ENCODE peak calls at places on chromosomes 13 and 19, in nine cellular contexts. I is breast epithelium, Q is prostate gland, P is A549, Y is HCT116, D is IMR-90, Z is uterus, N is ovary, B is GM12891. F is an unnamed sample.

GRCh38 chr19:40603071-40603718 is 2.0 kb downstream of the LTBP4 start:
- DNase-seq in I (no peak), Q (no peak), P (no peak), Y (no peak), D (peak), Z (no peak), N (no peak), B (no peak), F (no peak)

GRCh38 chr13:26515721-26516120 is 41.8 kb upstream of the WASF3 start:
- DNase-seq in I (no peak), Q (no peak), P (no peak), Y (no peak), D (no peak), Z (no peak), N (no peak), B (no peak), F (no peak)

GRCh38 chr19:10636304-10636972 is 11.1 kb downstream of the SLC44A2 start:
- DNase-seq in I (no peak), Q (no peak), P (no peak), Y (no peak), D (no peak), Z (no peak), N (no peak), B (no peak), F (no peak)

GRCh38 chr13:25085125-25085742 is 10.7 kb upstream of the PABPC3 start:
- DNase-seq in I (no peak), Q (peak), P (peak), Y (peak), D (peak), Z (no peak), N (no peak), B (no peak), F (peak)

GRCh38 chr19:38216785-38217746 is 7.0 kb downstream of the DPF1 start:
- DNase-seq in I (no peak), Q (no peak), P (no peak), Y (no peak), D (no peak), Z (no peak), N (no peak), B (no peak), F (no peak)

GRCh38 chr13:25069911-25070310 is 26.0 kb upstream of the PABPC3 start:
- DNase-seq in I (no peak), Q (no peak), P (no peak), Y (no peak), D (no peak), Z (no peak), N (no peak), B (no peak), F (no peak)

GRCh38 chr19:29088761-29089160 is 124.2 kb downstream of the UQCRFS1 start:
- DNase-seq in I (no peak), Q (no peak), P (no peak), Y (no peak), D (no peak), Z (no peak), N (no peak), B (no peak), F (no peak)

GRCh38 chr19:31315621-31316011 is 33.6 kb downstream of the TSHZ3 start:
- DNase-seq in I (no peak), Q (no peak), P (no peak), Y (no peak), D (no peak), Z (no peak), N (no peak), B (no peak), F (no peak)

GRCh38 chr13:96391606-96392005 is 301.7 kb downstream of the HS6ST3 start:
- DNase-seq in I (no peak), Q (no peak), P (no peak), Y (no peak), D (no peak), Z (no peak), N (no peak), B (no peak), F (no peak)

GRCh38 chr13:69553976-69554375 is 553.6 kb upstream of the ATXN8OS start:
- DNase-seq in I (no peak), Q (no peak), P (no peak), Y (no peak), D (no peak), Z (no peak), N (no peak), B (no peak), F (no peak)

GRCh38 chr19:16951529-16951928 is 62.7 kb downstream of the F2RL3 start:
- DNase-seq in I (no peak), Q (peak), P (no peak), Y (no peak), D (peak), Z (no peak), N (no peak), B (no peak), F (peak)

GRCh38 chr13:24254151-24254810 is 55.1 kb upstream of the C1QTNF9 start:
- DNase-seq in I (no peak), Q (no peak), P (no peak), Y (no peak), D (no peak), Z (no peak), N (no peak), B (no peak), F (no peak)

GRCh38 chr13:34967851-34968562 is 25.9 kb downstream of the NBEA start:
- DNase-seq in I (no peak), Q (no peak), P (no peak), Y (no peak), D (no peak), Z (no peak), N (no peak), B (no peak), F (no peak)

GRCh38 chr19:29666634-29667389 is 1.6 kb downstream of the PLEKHF1 start:
- DNase-seq in I (peak), Q (peak), P (no peak), Y (no peak), D (peak), Z (peak), N (peak), B (no peak), F (peak)

GRCh38 chr13:47437411-47437810 is 540.6 kb upstream of the HTR2A start:
- DNase-seq in I (no peak), Q (no peak), P (no peak), Y (no peak), D (peak), Z (no peak), N (no peak), B (no peak), F (no peak)

GRCh38 chr13:38202730-38203129 is 146.9 kb upstream of the UFM1 start:
- DNase-seq in I (no peak), Q (no peak), P (no peak), Y (no peak), D (peak), Z (no peak), N (no peak), B (no peak), F (no peak)

DNA sequence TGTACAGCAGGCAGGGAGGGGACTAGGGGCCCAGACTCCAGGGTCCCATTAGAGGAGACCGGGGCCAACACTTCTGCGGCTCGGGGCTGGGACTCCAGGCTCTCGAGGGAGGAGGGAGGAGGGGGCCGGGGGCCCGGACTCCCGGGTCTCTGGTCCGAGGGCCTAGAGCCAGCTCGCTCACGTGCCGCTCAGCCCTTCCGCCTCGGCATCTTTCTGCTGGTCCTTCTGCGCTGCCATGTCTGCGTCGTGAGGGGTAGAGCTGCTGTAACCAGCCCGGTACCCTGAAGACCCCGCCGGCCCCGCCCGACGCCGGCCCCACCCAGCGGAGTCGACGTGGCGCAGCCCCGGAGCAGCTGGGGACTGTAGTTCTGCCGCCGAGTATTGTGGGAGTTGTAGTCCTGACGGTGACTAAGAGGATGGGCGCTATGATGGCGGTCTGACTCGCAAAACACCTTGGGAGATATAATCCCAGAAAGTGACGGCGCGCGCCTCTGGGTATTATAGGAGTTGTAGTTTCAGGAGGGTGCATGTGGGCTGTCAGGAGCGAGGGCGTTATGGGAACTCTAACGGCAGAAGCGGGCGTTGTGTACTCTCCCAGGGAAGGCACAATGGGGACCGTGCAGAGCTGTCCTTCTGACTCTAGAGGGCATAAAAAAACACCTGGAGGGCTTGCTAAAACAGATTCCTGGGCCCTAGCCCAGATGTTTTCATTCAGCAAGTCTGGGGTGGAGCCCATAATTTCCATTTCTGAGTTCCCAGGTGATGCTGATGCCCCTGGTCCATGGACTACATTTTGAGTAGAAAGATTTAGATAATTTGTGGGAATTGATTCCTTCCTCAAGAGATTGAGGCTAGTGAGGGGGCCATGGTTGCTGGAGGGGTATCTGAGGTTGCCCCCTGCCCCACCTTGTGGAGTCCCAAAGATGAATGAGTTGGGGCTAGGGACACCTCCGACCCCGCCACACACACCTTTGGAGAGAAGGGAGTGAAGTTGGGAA is at the start of gene RABAC1:
- DNase-seq in I (peak), Q (peak), P (peak), Y (peak), D (peak), Z (peak), N (peak), B (peak), F (peak)
- TF ChIP-seq POLR2A in I (peak), Q (peak), P (peak), Y (peak), D (peak), Z (peak), N (peak), B (peak), F (peak)

GRCh38 chr19:46784262-46785053 is 3.9 kb downstream of the SLC1A5 start:
- DNase-seq in I (peak), Q (peak), P (peak), Y (peak), D (peak), Z (peak), N (peak), B (peak), F (peak)
- TF ChIP-seq POLR2A in I (no peak), Q (peak), P (peak), Y (no peak), D (no peak), Z (no peak), N (no peak), B (peak), F (no peak)

DNA sequence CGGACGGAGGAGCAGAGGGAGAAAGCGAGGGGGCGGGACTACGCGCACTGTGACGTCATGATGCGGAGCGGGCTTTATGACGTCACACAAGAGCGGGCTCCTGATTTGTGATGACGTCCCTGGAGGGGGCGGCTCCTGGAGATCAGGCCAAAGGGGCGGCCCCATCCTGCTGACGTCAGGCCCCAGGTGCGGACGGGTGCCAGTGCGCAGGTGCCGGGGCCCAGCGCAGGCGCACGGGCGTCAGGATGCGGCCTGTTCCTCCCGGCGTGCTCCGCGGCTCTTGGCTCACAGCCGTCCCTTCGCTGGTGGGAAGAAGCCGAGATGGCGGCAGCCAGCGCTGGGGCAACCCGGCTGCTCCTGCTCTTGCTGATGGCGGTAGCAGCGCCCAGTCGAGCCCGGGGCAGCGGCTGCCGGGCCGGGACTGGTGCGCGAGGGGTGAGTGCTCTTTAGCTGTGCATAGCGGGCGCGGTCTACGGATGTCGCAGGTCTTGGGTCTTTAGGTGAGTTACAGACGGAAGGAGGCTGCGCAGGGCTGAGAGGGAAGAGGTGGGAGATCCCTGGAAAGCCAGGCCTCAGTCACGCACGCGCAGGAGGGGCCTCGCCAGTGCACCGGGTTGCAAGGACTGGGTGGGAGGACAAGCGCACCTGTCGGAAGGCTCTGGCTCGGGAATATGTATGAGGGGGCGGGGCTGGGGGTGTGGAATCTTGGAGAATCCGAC is at the start of the genes EMC10 and GARIN5A:
- DNase-seq in I (peak), Q (peak), P (peak), Y (peak), D (peak), Z (peak), N (peak), B (peak), F (peak)
- TF ChIP-seq POLR2A in I (no peak), Q (peak), P (peak), Y (peak), D (peak), Z (peak), N (peak), B (peak), F (peak)

GRCh38 chr13:77026255-77026782 is 640 bp downstream of the FBXL3 start:
- DNase-seq in I (peak), Q (peak), P (peak), Y (peak), D (peak), Z (peak), N (peak), B (peak), F (peak)
- TF ChIP-seq POLR2A in I (no peak), Q (no peak), P (no peak), Y (no peak), D (no peak), Z (no peak), N (no peak), B (peak), F (no peak)

GRCh38 chr19:35498984-35499383 is 8.7 kb upstream of the KRTDAP start:
- DNase-seq in I (no peak), Q (no peak), P (no peak), Y (no peak), D (no peak), Z (no peak), N (no peak), B (no peak), F (no peak)
- TF ChIP-seq POLR2A in I (no peak), Q (no peak), P (no peak), Y (no peak), D (no peak), Z (no peak), N (no peak), B (no peak), F (no peak)

GRCh38 chr19:13071444-13072205 is 31.0 kb downstream of the LYL1 start:
- DNase-seq in I (no peak), Q (no peak), P (no peak), Y (no peak), D (no peak), Z (no peak), N (no peak), B (no peak), F (no peak)

GRCh38 chr19:13070425-13071140 is 32.1 kb downstream of the LYL1 start:
- DNase-seq in I (no peak), Q (no peak), P (no peak), Y (no peak), D (no peak), Z (peak), N (no peak), B (no peak), F (no peak)

GRCh38 chr19:13072206-13072898 is 30.3 kb downstream of the LYL1 start:
- DNase-seq in I (no peak), Q (no peak), P (no peak), Y (no peak), D (no peak), Z (no peak), N (no peak), B (no peak), F (no peak)

GRCh38 chr19:13074378-13074777 is 28.3 kb downstream of the LYL1 start:
- DNase-seq in I (no peak), Q (no peak), P (no peak), Y (no peak), D (no peak), Z (peak), N (no peak), B (no peak), F (no peak)

DNA sequence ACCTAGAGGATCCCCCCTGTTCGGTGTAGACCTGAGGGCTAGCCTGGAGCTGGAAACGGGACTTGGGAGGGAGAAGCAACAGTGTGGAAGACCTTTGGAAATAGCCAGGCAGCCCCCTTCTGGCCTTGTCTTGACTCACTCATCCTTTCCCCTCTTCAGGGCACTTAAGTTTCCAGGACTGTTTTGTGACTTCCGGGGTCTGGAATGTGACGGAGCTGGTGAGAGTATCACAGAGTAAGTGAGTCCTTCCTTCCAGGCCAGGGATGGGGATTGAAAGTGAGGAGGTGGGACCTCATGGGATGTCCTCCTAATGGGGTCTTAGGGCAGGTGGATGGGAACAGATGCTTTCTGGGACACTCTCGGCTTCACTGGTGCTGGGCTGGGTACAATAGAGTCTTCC is 29.4 kb downstream of the LYL1 start:
- DNase-seq in I (no peak), Q (no peak), P (no peak), Y (no peak), D (no peak), Z (no peak), N (no peak), B (no peak), F (no peak)
- TF ChIP-seq POLR2A in I (no peak), Q (no peak), P (no peak), Y (no peak), D (no peak), Z (no peak), N (no peak), B (no peak), F (no peak)

GRCh38 chr19:39400997-39401548 is 5.6 kb upstream of the ZFP36 start:
- DNase-seq in I (no peak), Q (no peak), P (peak), Y (no peak), D (no peak), Z (no peak), N (no peak), B (no peak), F (no peak)

GRCh38 chr19:39403331-39404312 is 3.0 kb upstream of the ZFP36 start:
- DNase-seq in I (peak), Q (peak), P (peak), Y (peak), D (peak), Z (peak), N (peak), B (peak), F (peak)

GRCh38 chr19:39399684-39400465 is 6.8 kb upstream of the ZFP36 start:
- DNase-seq in I (no peak), Q (no peak), P (no peak), Y (no peak), D (no peak), Z (no peak), N (no peak), B (no peak), F (no peak)

GRCh38 chr19:39402417-39403297 is 4.0 kb upstream of the ZFP36 start:
- DNase-seq in I (peak), Q (peak), P (peak), Y (peak), D (peak), Z (peak), N (peak), B (peak), F (peak)

GRCh38 chr19:39401549-39402416 is 4.9 kb upstream of the ZFP36 start:
- DNase-seq in I (peak), Q (peak), P (no peak), Y (peak), D (peak), Z (peak), N (peak), B (no peak), F (no peak)
- TF ChIP-seq POLR2A in I (no peak), Q (no peak), P (peak), Y (no peak), D (no peak), Z (no peak), N (no peak), B (no peak), F (no peak)

F was measured in H54.